ENCODE peak calls at places on chromosome 18, in eight cellular contexts. H is lung, X is sigmoid colon, G is body of pancreas, A is ovary, U is heart right ventricle, O is colonic mucosa, P is prostate gland. D is an unnamed sample.

GRCh38 chr18:199768-200167 is 41.4 kb downstream of the USP14 start:
- DNase-seq in O (no peak), G (no peak), U (no peak), X (no peak), A (no peak), P (no peak), H (no peak), D (no peak)

GRCh38 chr18:68662779-68663178 is 52.1 kb downstream of the TMX3 start:
- DNase-seq in G (no peak), X (no peak), H (no peak), U (no peak), A (no peak), O (no peak), P (no peak), D (no peak)

GRCh38 chr18:62437520-62438329 is 85.1 kb upstream of the ZCCHC2 start:
- DNase-seq in O (no peak), H (no peak), U (no peak), P (peak; percentile 53), A (no peak), X (no peak), G (no peak), D (no peak)

GRCh38 chr18:38481576-38481975 is 916.0 kb upstream of the CELF4 start:
- DNase-seq in P (no peak), A (no peak), O (no peak), X (no peak), H (no peak), U (no peak), G (no peak), D (no peak)

GRCh38 chr18:48675912-48676311 is 137.1 kb downstream of the CTIF start:
- DNase-seq in U (no peak), P (no peak), A (peak; percentile 30), X (peak; percentile 48), O (no peak), H (no peak), G (no peak), D (peak; percentile 28)

GRCh38 chr18:32902566-32903330 is 129.9 kb upstream of the KLHL14 start:
- DNase-seq in X (no peak), A (no peak), P (no peak), O (no peak), G (no peak), H (no peak), U (no peak), D (no peak)

GRCh38 chr18:59172664-59173249 is 33.1 kb downstream of the SEC11C start:
- DNase-seq in A (no peak), O (no peak), G (no peak), P (no peak), X (no peak), U (no peak), H (no peak), D (no peak)

GRCh38 chr18:27118964-27119363 is 66.1 kb downstream of the CHST9 start:
- DNase-seq in U (no peak), O (no peak), P (no peak), H (no peak), G (no peak), A (no peak), X (no peak), D (no peak)

GRCh38 chr18:79746730-79747129 is 51.0 kb upstream of the KCNG2 start:
- DNase-seq in G (no peak), X (peak; percentile 33), A (no peak), U (no peak), P (no peak), H (no peak), O (no peak), D (no peak)

GRCh38 chr18:35661483-35662146 is 80.1 kb downstream of the GALNT1 start:
- DNase-seq in X (no peak), A (no peak), G (no peak), H (no peak), O (no peak), P (no peak), U (no peak), D (no peak)

GRCh38 chr18:3450358-3451107 is 561 bp downstream of the TGIF1 start:
- DNase-seq in X (peak; percentile 92), O (peak; percentile 74), P (peak; percentile 60), U (peak; percentile 76), H (peak; percentile 71), G (peak; percentile 70), A (peak; percentile 89), D (peak; percentile 77)

GRCh38 chr18:25086876-25087275 is 265.1 kb downstream of the ZNF521 start:
- DNase-seq in P (no peak), U (no peak), X (no peak), G (no peak), O (no peak), A (no peak), H (no peak), D (no peak)

GRCh38 chr18:79241755-79242154 is 154.0 kb upstream of the NFATC1 start:
- DNase-seq in A (no peak), X (no peak), G (no peak), P (no peak), U (no peak), O (no peak), H (no peak), D (no peak)

GRCh38 chr18:36628435-36629094 is 200.2 kb downstream of the TPGS2 start:
- DNase-seq in H (no peak), P (no peak), G (no peak), X (no peak), A (no peak), U (no peak), O (no peak), D (no peak)

GRCh38 chr18:71899707-71900483 is 644.2 kb downstream of the CBLN2 start:
- DNase-seq in A (no peak), X (no peak), O (no peak), H (no peak), G (peak; percentile 23), U (no peak), P (no peak), D (no peak)

GRCh38 chr18:64333584-64333983 is 184.7 kb upstream of the LINC00305 start:
- DNase-seq in U (no peak), X (no peak), H (no peak), G (no peak), P (no peak), A (no peak), O (no peak), D (no peak)

GRCh38 chr18:64332851-64333250 is 184.0 kb upstream of the LINC00305 start:
- DNase-seq in A (no peak), H (no peak), U (no peak), X (no peak), P (no peak), G (no peak), O (no peak), D (no peak)

GRCh38 chr18:64330161-64330560 is 181.3 kb upstream of the LINC00305 start:
- DNase-seq in A (no peak), P (no peak), O (no peak), H (no peak), U (no peak), X (no peak), G (no peak), D (no peak)

GRCh38 chr18:64330976-64331375 is 182.1 kb upstream of the LINC00305 start:
- DNase-seq in U (no peak), O (no peak), H (no peak), A (no peak), G (no peak), P (no peak), X (no peak), D (no peak)

DNA sequence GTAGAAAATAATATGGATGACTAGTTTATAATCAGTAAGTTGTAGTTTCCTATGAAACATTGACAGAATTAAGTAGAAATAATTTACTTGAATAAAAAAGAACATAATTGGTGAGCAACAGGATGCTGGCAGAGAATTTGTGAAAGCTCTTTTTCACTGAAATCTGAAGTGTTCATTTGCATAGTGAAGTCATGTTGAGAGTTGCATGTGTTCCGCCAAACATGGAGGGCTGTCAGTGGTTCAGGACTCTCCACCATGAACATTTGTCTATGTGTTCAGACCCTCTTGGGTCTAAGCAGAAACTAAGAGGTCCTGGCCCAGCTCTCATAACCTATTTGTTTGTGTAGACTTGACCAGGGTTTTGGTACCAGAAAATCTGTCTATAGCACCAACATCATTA is 182.5 kb upstream of the LINC00305 start:
- DNase-seq in X (no peak), H (no peak), G (no peak), A (no peak), U (no peak), O (no peak), P (no peak), D (no peak)
- TF ChIP-seq CTCF in X (no peak), H (no peak), G (no peak), A (no peak), U (no peak), O (no peak), P (no peak), D (no peak)

DNA sequence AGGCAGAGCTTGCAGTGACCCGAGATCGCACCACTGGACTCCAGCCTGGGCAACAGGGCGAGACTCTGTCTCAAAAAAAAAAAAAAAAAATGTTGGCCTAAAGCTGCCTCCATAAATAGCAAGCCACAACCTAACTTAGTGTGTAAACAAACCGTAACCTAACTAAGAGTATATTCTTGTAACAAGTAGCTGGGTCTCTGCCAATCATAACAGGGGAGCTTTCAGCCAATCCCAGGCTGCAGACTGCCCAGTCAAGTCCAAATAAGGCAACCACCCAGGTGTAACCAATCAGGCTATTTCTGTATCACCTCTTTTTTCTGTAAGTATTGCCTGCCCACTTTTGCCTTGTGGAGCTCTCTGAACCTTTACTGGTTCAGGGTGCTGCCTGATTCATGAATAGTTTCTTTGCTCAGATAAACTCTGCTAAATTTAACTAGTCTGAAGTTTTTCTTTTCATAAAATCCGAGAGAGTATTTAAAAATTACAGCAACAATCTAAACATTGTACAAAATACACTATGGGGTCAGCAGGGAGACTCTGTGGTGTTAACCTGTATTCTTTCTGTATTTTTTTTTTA is 4.5 kb downstream of the PSTPIP2 start:
- DNase-seq in X (no peak), G (peak; percentile 56), O (no peak), H (no peak), A (no peak), P (peak; percentile 48), U (no peak), D (no peak)
- H3K27ac ChIP-seq in X (no peak overlapping the region), G (peak overlapping the region; percentile 18), O (no peak overlapping the region), H (no peak overlapping the region), A (no peak overlapping the region), P (no peak overlapping the region), U (no peak overlapping the region), D (no peak overlapping the region)

GRCh38 chr18:55446996-55447671 is 140.9 kb downstream of the TCF4 start:
- DNase-seq in A (no peak), G (no peak), U (no peak), O (no peak), X (no peak), P (no peak), H (no peak), D (no peak)
- TF ChIP-seq CTCF in A (no peak), G (no peak), U (no peak), O (no peak), X (no peak), P (no peak), H (no peak), D (no peak)

GRCh38 chr18:55988537-55988936 is 400.5 kb upstream of the TCF4 start:
- DNase-seq in O (no peak), A (no peak), X (no peak), U (peak; percentile 71), G (no peak), H (no peak), P (no peak), D (peak; percentile 11)
- H3K27ac ChIP-seq in O (no peak overlapping the region), A (no peak overlapping the region), X (no peak overlapping the region), U (no peak overlapping the region), G (no peak overlapping the region), H (no peak overlapping the region), P (no peak overlapping the region), D (no peak overlapping the region)

GRCh38 chr18:10076502-10077030 is 162.8 kb downstream of the VAPA start:
- DNase-seq in O (no peak), H (no peak), A (no peak), G (peak; percentile 50), P (no peak), U (no peak), X (no peak), D (no peak)
- TF ChIP-seq CTCF in O (no peak), H (no peak), A (no peak), G (peak; percentile 42), P (no peak), U (no peak), X (no peak), D (no peak)